ENCODE peak calls at places on chromosomes 7 and 10, in six cellular contexts. G is PC-3; L is neural progenitor cell; R is CD8-positive, alpha-beta T cell; O is sigmoid colon; X is astrocyte. M is an unnamed sample.

GRCh38 chr7:22154130-22154529 is 202.8 kb downstream of the RAPGEF5 start:
- DNase-seq in G (no peak), L (peak), R (no peak), O (no peak), X (no peak), M (no peak)

GRCh38 chr7:36658603-36659516 is 65.4 kb downstream of the AOAH start:
- DNase-seq in G (peak), L (peak), R (no peak), O (no peak), X (peak), M (no peak)

GRCh38 chr7:132930881-132931280 is 151.0 kb downstream of the CHCHD3 start:
- DNase-seq in G (peak), L (peak), R (no peak), O (no peak), X (no peak), M (no peak)

GRCh38 chr7:130872341-130872740 is 138.3 kb upstream of the KLF14 start:
- DNase-seq in G (no peak), L (no peak), R (no peak), O (no peak), X (no peak), M (no peak)

GRCh38 chr10:66828957-66829356 is 96.9 kb upstream of the LRRTM3 start:
- DNase-seq in G (peak), L (no peak), R (no peak), O (no peak), X (peak), M (no peak)

GRCh38 chr7:137891016-137891655 is 44.4 kb upstream of the DGKI start:
- DNase-seq in G (no peak), L (no peak), R (no peak), O (no peak), X (no peak), M (no peak)

GRCh38 chr7:110573862-110574528 is 516.9 kb upstream of the LRRN3 start:
- DNase-seq in G (peak), L (no peak), R (no peak), O (no peak), X (peak), M (no peak)

GRCh38 chr7:149802966-149803365 is 29.6 kb upstream of the ZNF467 start:
- DNase-seq in G (no peak), L (no peak), R (no peak), O (no peak), X (no peak), M (no peak)

GRCh38 chr10:119714484-119714816 is 11.4 kb upstream of the INPP5F start:
- DNase-seq in G (no peak), L (no peak), R (no peak), O (no peak), X (no peak), M (no peak)

GRCh38 chr10:129942936-129943724 is 20.9 kb downstream of the EBF3 start:
- DNase-seq in G (no peak), L (no peak), R (no peak), O (peak), X (no peak), M (peak)

GRCh38 chr10:110618206-110618605 is 25.9 kb upstream of the RBM20 start:
- DNase-seq in G (no peak), L (no peak), R (no peak), O (no peak), X (no peak), M (no peak)

GRCh38 chr10:110808619-110809018 is 63.1 kb upstream of the PDCD4 start:
- DNase-seq in G (no peak), L (no peak), R (no peak), O (no peak), X (no peak), M (no peak)

GRCh38 chr10:20622522-20623270 is 274.4 kb downstream of the NEBL start:
- DNase-seq in G (peak), L (no peak), R (no peak), O (no peak), X (peak), M (no peak)

GRCh38 chr10:4059471-4060138 is 274.6 kb upstream of the KLF6 start:
- DNase-seq in G (no peak), L (no peak), R (peak), O (no peak), X (no peak), M (no peak)

GRCh38 chr10:62705789-62706188 is 98.7 kb upstream of the ADO start:
- DNase-seq in G (no peak), L (no peak), R (no peak), O (no peak), X (no peak), M (no peak)

GRCh38 chr7:34075976-34076375 is 170.6 kb downstream of the BMPER start:
- DNase-seq in G (no peak), L (no peak), R (no peak), O (no peak), X (no peak), M (no peak)

GRCh38 chr10:71694567-71694968 is 25.0 kb downstream of the C10orf105 start:
- DNase-seq in G (no peak), L (no peak), R (peak), O (no peak), X (no peak), M (no peak)

GRCh38 chr7:105353752-105354328 is 34.9 kb downstream of the SRPK2 start:
- DNase-seq in G (no peak), L (no peak), R (no peak), O (peak), X (peak), M (peak)

GRCh38 chr7:74272305-74273038 is 16.7 kb upstream of the CLIP2 start:
- DNase-seq in G (peak), L (no peak), R (no peak), O (peak), X (peak), M (peak)

GRCh38 chr10:45373003-45373782 is 823 bp upstream of the ALOX5 start:
- DNase-seq in G (no peak), L (peak), R (no peak), O (no peak), X (no peak), M (no peak)

GRCh38 chr7:46485481-46486065 is 564.5 kb upstream of the IGFBP3 start:
- DNase-seq in G (peak), L (no peak), R (no peak), O (no peak), X (peak), M (no peak)

GRCh38 chr10:42969909-42970308 is 107.0 kb upstream of the RET start:
- DNase-seq in G (no peak), L (no peak), R (no peak), O (peak), X (no peak), M (no peak)

GRCh38 chr10:129939416-129940275 is 24.4 kb downstream of the EBF3 start:
- DNase-seq in G (no peak), L (no peak), R (no peak), O (peak), X (no peak), M (peak)

GRCh38 chr7:41886257-41886905 is 183.5 kb upstream of the INHBA start:
- DNase-seq in G (peak), L (no peak), R (no peak), O (peak), X (peak), M (peak)

GRCh38 chr7:81140775-81141174 is 221.9 kb upstream of the SEMA3C start:
- DNase-seq in G (no peak), L (no peak), R (no peak), O (no peak), X (no peak), M (no peak)

GRCh38 chr10:126969310-126969709 is 64.1 kb downstream of the DOCK1 start:
- DNase-seq in G (peak), L (peak), R (no peak), O (no peak), X (no peak), M (no peak)

GRCh38 chr10:70935631-70936030 is 47.3 kb upstream of the PCBD1 start:
- DNase-seq in G (no peak), L (no peak), R (no peak), O (no peak), X (no peak), M (no peak)

GRCh38 chr7:23093546-23093945 is 12.0 kb upstream of the KLHL7 start:
- DNase-seq in G (peak), L (no peak), R (no peak), O (no peak), X (peak), M (no peak)

GRCh38 chr10:24251547-24251946 is 42.6 kb downstream of the KIAA1217 start:
- DNase-seq in G (peak), L (peak), R (no peak), O (no peak), X (no peak), M (no peak)

GRCh38 chr7:158377800-158378623 is 209.6 kb downstream of the PTPRN2 start:
- DNase-seq in G (peak), L (no peak), R (no peak), O (peak), X (no peak), M (no peak)

GRCh38 chr10:15346440-15347141 is 24.5 kb downstream of the FAM171A1 start:
- DNase-seq in G (no peak), L (no peak), R (no peak), O (peak), X (peak), M (peak)

GRCh38 chr7:133077394-133077793 is 4.5 kb downstream of the CHCHD3 start:
- DNase-seq in G (no peak), L (no peak), R (no peak), O (no peak), X (no peak), M (no peak)

GRCh38 chr10:106083572-106083971 is 1080.9 kb downstream of the SORCS1 start:
- DNase-seq in G (no peak), L (no peak), R (no peak), O (no peak), X (peak), M (no peak)

DNA sequence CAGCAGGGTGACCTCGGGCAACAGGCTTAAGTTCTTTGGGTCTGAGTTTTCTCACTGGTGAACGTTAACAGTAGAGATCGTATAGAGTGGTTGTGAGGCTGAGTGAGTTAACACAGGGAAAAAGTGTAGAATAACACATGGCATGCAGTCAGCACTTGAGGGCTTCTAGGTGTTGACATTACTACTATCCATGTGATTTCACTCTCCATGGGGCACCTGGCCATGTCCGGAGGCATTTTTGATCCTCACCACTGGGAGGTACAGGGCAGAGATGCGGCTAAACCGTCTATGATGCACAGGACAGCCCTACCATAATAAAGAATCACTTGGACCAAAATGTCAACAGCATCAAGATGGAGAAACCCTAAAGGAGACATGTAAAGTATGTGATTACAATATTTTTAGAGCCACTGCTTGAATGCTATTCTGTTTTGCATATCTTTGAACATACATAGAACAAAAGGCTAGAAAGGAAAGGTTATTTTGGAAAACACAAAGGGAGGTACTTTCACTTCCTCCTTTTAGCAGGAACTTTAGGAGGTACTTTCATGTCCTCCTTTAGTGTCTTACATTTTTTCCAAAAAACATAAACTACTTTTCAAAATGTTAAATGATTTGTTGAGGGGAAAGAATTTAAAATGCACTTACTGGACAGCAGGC is 44.3 kb downstream of the NOD1 start:
- DNase-seq in G (no peak), L (no peak), R (no peak), O (no peak), X (no peak), M (no peak)
- TF ChIP-seq CTCF in G (no peak), L (no peak), R (no peak), O (no peak), X (no peak), M (no peak)

DNA sequence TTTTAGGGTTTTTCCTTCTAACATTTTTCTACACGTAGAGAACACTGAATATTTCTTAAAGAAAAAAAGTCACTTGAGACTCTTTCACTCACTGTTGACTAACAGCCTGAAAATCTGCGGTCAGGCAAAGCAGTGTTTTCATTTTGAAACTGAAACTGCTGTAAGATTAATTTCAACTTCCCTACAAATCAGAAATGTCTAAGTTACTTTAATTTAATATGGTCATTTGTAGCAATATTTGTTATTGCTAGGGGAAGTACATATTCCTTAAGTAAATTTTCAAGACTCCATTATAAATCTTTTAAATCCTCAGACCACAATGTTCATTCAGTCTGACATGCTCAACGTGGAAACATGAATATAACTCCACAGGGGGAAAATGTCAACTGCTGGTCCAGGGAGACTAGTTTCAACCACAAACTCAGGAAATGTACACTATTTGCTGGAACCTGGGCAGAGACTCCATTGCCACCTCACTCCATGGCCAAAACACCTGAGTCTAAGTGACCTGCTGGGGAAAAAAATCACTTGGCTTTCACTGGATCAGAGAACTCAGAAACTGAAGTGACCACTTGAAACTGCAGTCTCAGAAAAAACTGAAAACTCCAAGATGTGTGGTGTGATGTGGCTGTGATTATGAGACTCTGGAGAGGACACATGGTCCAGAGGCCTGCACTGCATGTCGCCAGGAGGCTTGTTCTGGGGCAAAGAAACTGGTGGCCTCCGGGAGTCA is 161.2 kb downstream of the TAX1BP1 start:
- DNase-seq in G (peak), L (no peak), R (no peak), O (no peak), X (peak), M (no peak)
- H3K4me3 ChIP-seq in G (peak), L (no peak), R (no peak), O (no peak), X (peak), M (peak)

GRCh38 chr10:25338271-25338670 is 163.5 kb downstream of the GPR158 start:
- DNase-seq in G (no peak), L (no peak), R (no peak), O (no peak), X (no peak), M (no peak)

GRCh38 chr10:25339966-25340365 is 165.2 kb downstream of the GPR158 start:
- DNase-seq in G (no peak), L (no peak), R (no peak), O (no peak), X (no peak), M (no peak)

GRCh38 chr10:25336330-25336729 is 161.5 kb downstream of the GPR158 start:
- DNase-seq in G (no peak), L (no peak), R (no peak), O (no peak), X (no peak), M (no peak)

DNA sequence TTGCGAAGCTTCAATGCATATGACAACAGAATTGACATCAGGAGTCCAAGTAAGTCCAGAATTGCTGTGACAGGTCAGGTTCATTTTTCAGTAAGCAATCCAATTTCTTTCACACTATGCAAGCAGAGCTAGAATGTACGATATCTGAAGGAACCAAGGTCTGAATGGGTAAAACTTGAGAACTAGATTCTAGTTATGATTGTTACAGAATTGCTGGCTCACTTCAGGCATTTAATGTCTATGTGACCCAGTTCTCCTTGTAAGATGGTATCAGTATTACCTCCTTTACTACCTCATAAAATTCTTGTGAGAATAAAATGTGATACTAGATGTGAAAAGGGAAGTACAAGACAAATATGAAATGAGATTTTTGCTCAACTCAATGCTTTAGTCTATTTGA is 159.6 kb downstream of the GPR158 start:
- DNase-seq in G (no peak), L (no peak), R (no peak), O (no peak), X (no peak), M (no peak)
- H3K27ac ChIP-seq in G (no peak), L (no peak), R (no peak), O (no peak), X (no peak), M (no peak)

GRCh38 chr10:91242940-91243339 is 22.5 kb downstream of the PCGF5 start:
- DNase-seq in G (no peak), L (no peak), R (no peak), O (no peak), X (no peak), M (no peak)
- TF ChIP-seq CTCF in G (no peak), L (no peak), R (no peak), O (no peak), X (no peak), M (no peak)

DNA sequence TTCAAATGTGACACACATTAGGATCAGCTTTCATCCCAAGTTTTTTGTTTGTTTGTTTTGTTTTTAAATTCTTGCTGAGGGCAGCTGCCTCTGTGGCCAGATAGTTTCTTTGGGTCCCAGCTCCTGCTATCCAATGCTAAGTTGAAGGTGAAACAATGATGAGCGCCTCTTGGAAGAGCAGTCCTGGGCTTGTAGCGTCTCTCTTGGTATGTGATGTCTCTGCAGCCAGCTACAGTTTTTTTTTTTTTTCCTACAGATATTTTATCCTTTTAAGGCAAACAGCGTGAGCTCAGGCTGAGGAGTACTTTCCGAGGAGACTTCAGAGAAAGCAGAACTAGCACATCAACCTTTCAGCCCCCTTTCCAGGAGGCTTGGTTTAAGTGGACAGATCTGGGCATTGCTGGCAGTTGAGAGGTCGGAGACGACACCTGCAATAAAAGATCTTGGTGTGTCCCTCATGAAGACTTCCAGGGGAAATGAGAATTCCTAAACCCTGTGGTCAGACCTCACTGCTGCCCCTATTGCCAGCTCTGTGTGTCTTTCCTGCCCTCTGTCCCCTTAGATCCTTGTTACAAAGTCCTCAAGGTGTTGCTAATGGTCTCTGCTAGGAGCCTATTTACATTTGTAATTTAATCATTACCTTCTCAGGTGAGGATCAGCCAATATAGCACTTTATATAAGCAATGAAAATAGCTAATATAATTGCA is 9.1 kb downstream of the PRKG1 start:
- DNase-seq in G (no peak), L (peak), R (no peak), O (no peak), X (no peak), M (no peak)
- H3K4me3 ChIP-seq in G (no peak), L (no peak), R (no peak), O (no peak), X (no peak), M (no peak)

DNA sequence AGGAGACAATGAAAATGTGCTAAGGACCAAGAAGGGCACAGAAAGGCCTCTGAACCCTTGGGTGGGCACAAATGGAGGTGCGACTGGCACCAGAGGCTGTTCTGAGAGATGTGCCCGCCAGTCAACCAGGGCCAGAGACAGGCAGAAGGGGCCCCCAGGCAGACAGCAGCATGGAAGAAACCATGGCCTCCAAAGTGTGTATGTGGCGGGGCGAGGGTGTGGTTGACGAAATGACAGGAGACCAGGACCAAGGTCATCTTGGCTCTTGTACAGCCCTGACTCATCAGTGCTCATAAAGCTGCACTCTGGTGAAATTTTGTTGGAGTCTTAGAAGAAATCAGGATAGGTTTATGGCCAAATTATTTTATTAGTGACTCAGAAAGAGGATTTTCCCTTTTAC is 4.0 kb upstream of the MRPS24 start:
- DNase-seq in G (peak), L (no peak), R (no peak), O (peak), X (peak), M (peak)
- H3K27ac ChIP-seq in G (peak), L (no peak), R (no peak), O (peak), X (peak), M (peak)

GRCh38 chr10:50624154-50624865 is 554 bp upstream of the SGMS1 start:
- DNase-seq in G (peak), L (peak), R (peak), O (peak), X (peak), M (peak)
- TF ChIP-seq CTCF in G (no peak), L (no peak), R (no peak), O (no peak), X (no peak), M (no peak)

GRCh38 chr10:127978481-127978880 is 71.6 kb downstream of the PTPRE start:
- DNase-seq in G (no peak), L (no peak), R (no peak), O (no peak), X (no peak), M (no peak)

GRCh38 chr10:127980898-127981297 is 74.0 kb downstream of the PTPRE start:
- DNase-seq in G (no peak), L (no peak), R (no peak), O (no peak), X (no peak), M (no peak)

GRCh38 chr10:127979017-127979416 is 72.1 kb downstream of the PTPRE start:
- DNase-seq in G (no peak), L (no peak), R (no peak), O (no peak), X (no peak), M (no peak)

GRCh38 chr10:127977368-127978009 is 70.6 kb downstream of the PTPRE start:
- DNase-seq in G (peak), L (no peak), R (no peak), O (peak), X (peak), M (peak)

GRCh38 chr10:127979566-127979965 is 72.7 kb downstream of the PTPRE start:
- DNase-seq in G (no peak), L (no peak), R (no peak), O (no peak), X (no peak), M (no peak)
- H3K4me3 ChIP-seq in G (no peak), L (no peak), R (no peak), O (no peak), X (no peak), M (no peak)

M was measured in left ventricle myocardium inferior.